ENCODE peak calls at places on chromosomes 4 and X, in four cellular contexts. M, K, B and L are unnamed samples.

GRCh38 chr4:41124916-41125548 is 89.3 kb downstream of the APBB2 start:
- DNase-seq in K (no peak), M (no peak), B (peak), L (no peak)

GRCh38 chr4:141375855-141376254 is 155.2 kb downstream of the ZNF330 start:
- DNase-seq in B (peak), K (no peak), M (peak), L (no peak)

GRCh38 chr4:175127314-175127713 is 209.2 kb downstream of the ADAM29 start:
- DNase-seq in B (no peak), K (no peak), M (no peak), L (no peak)

GRCh38 chr4:31307026-31307425 is 586.9 kb downstream of the PCDH7 start:
- DNase-seq in B (no peak), M (no peak), K (no peak), L (no peak)

GRCh38 chrX:2490634-2491033 is 10.1 kb downstream of the DHRSX start:
- DNase-seq in M (no peak), B (no peak), K (no peak), L (no peak)

GRCh38 chr4:144204431-144204830 is 63.9 kb upstream of the GYPA start:
- DNase-seq in K (no peak), M (no peak), B (no peak), L (no peak)

GRCh38 chr4:40482985-40483647 is 146.5 kb downstream of the RBM47 start:
- DNase-seq in K (no peak), B (no peak), M (peak), L (no peak)

GRCh38 chrX:17007134-17007768 is 60.8 kb downstream of the REPS2 start:
- DNase-seq in B (peak), M (peak), K (no peak), L (no peak)

GRCh38 chr4:57661707-57662106 is 551.5 kb upstream of the IGFBP7 start:
- DNase-seq in M (no peak), K (no peak), B (no peak), L (no peak)

GRCh38 chr4:100728861-100729260 is 211.0 kb upstream of the EMCN start:
- DNase-seq in K (no peak), M (no peak), B (no peak), L (no peak)

GRCh38 chr4:161573836-161574235 is 590.0 kb downstream of the FSTL5 start:
- DNase-seq in K (no peak), B (no peak), M (peak), L (no peak)

GRCh38 chrX:10841579-10841978 is 221.2 kb upstream of the MID1 start:
- DNase-seq in K (no peak), B (peak), M (no peak), L (no peak)

GRCh38 chrX:9500584-9500983 is 35.7 kb downstream of the TBL1X start:
- DNase-seq in M (no peak), B (no peak), K (no peak), L (no peak)

GRCh38 chrX:150761819-150762216 is 68.6 kb downstream of the MTMR1 start:
- DNase-seq in M (no peak), B (no peak), K (no peak), L (peak)

GRCh38 chrX:39665830-39666518 is 431.8 kb downstream of the BCOR start:
- DNase-seq in M (peak), K (no peak), B (peak), L (no peak)

GRCh38 chrX:47863187-47863586 is 26.5 kb downstream of the ZNF81 start:
- DNase-seq in B (no peak), M (no peak), K (no peak), L (no peak)

GRCh38 chrX:34768290-34768689 is 111.2 kb upstream of the TMEM47 start:
- DNase-seq in B (no peak), K (no peak), M (no peak), L (no peak)

GRCh38 chrX:17559728-17560379 is 177.4 kb upstream of the SCML1 start:
- DNase-seq in K (peak), B (peak), M (peak), L (no peak)

GRCh38 chr4:110510955-110511544 is 35.1 kb downstream of the ENPEP start:
- DNase-seq in K (no peak), B (peak), M (peak), L (no peak)

GRCh38 chrX:9646471-9647038 is 119.1 kb downstream of the GPR143 start:
- DNase-seq in M (no peak), B (no peak), K (no peak), L (no peak)

GRCh38 chr4:153850525-153851280 is 61.8 kb upstream of the SFRP2 start:
- DNase-seq in B (no peak), K (no peak), M (no peak), L (no peak)

GRCh38 chr4:56768301-56768700 is 53.2 kb downstream of the SPINK2 start:
- DNase-seq in M (no peak), K (no peak), B (no peak), L (no peak)

GRCh38 chr4:139234258-139234657 is 45.8 kb downstream of the MGARP start:
- DNase-seq in B (no peak), M (no peak), K (no peak), L (no peak)

GRCh38 chr4:3419836-3420605 is 21.7 kb upstream of the HGFAC start:
- DNase-seq in K (no peak), B (no peak), M (no peak), L (no peak)

GRCh38 chr4:158371158-158371557 is 150.5 kb upstream of the RXFP1 start:
- DNase-seq in B (peak), K (no peak), M (no peak), L (no peak)

GRCh38 chr4:1720163-1720983 is 750 bp downstream of the TMEM129 start:
- DNase-seq in B (peak), M (peak), K (peak), L (no peak)

GRCh38 chr4:109921384-109921808 is 8.7 kb downstream of the EGF start:
- DNase-seq in M (peak), B (peak), K (no peak), L (no peak)

GRCh38 chr4:167234388-167234881 is at the start of gene SPOCK3:
- DNase-seq in K (peak), M (peak), B (peak), L (no peak)

GRCh38 chr4:94515365-94515764 is 63.6 kb downstream of the PDLIM5 start:
- DNase-seq in K (no peak), B (no peak), M (no peak), L (no peak)

GRCh38 chr4:67460574-67460973 is 84.7 kb downstream of the CENPC start:
- DNase-seq in M (no peak), B (peak), K (no peak), L (no peak)

GRCh38 chr4:125315571-125316390 is 1.0 kb downstream of the FAT4 start:
- DNase-seq in M (peak), B (peak), K (no peak), L (peak)

GRCh38 chr4:89400408-89401035 is 92.9 kb upstream of the GPRIN3 start:
- DNase-seq in K (no peak), M (no peak), B (no peak), L (no peak)

GRCh38 chr4:157075811-157076577 is at the start of gene GLRB:
- DNase-seq in B (peak), M (peak), K (no peak), L (peak)

GRCh38 chr4:30756553-30756952 is 36.4 kb downstream of the PCDH7 start:
- DNase-seq in K (no peak), M (no peak), B (no peak), L (no peak)

GRCh38 chr4:186757696-186758330 is 34.2 kb upstream of the FAT1 start:
- DNase-seq in M (no peak), K (no peak), B (peak), L (no peak)

GRCh38 chr4:72935462-72935861 is 134.1 kb downstream of the COX18 start:
- DNase-seq in K (no peak), M (no peak), B (no peak), L (no peak)

GRCh38 chr4:152094851-152095700 is 334.3 kb upstream of the GATB start:
- DNase-seq in M (no peak), K (no peak), B (peak), L (no peak)